ENCODE peak calls at places on chromosomes 4 and X, in six cellular contexts. Z, O, A, P, Q and C are unnamed samples.

GRCh38 chr4:3201718-3202702 is 46.9 kb upstream of the MSANTD1 start:
- DNase-seq in A (no peak), P (peak; percentile 63), Q (peak; percentile 53), Z (peak; percentile 38), O (no peak), C (peak; percentile 69)

GRCh38 chrX:106932492-106932923 is 12.3 kb downstream of the CLDN2 start:
- DNase-seq in P (no peak), Q (peak; percentile 78), A (no peak), Z (no peak), O (no peak), C (peak; percentile 57)

GRCh38 chr4:121397941-121398601 is 17.3 kb upstream of the QRFPR start:
- DNase-seq in P (no peak), Q (no peak), A (no peak), O (no peak), Z (no peak), C (no peak)

GRCh38 chr4:33270403-33270802 is 2550.2 kb downstream of the PCDH7 start:
- DNase-seq in P (no peak), Z (no peak), A (no peak), Q (no peak), O (no peak), C (no peak)

GRCh38 chr4:53622739-53623151 is 31.5 kb upstream of the LNX1 start:
- DNase-seq in A (no peak), Z (no peak), P (no peak), Q (no peak), O (no peak), C (peak; percentile 89)

GRCh38 chr4:13701937-13702446 is 74.5 kb upstream of the BOD1L1 start:
- DNase-seq in O (no peak), P (no peak), A (peak; percentile 13), Z (no peak), Q (peak; percentile 1), C (peak; percentile 62)

GRCh38 chr4:111540661-111541060 is 604.6 kb upstream of the FAM241A start:
- DNase-seq in Q (no peak), O (no peak), P (no peak), A (no peak), Z (no peak), C (no peak)

GRCh38 chr4:182465114-182465513 is 221.9 kb downstream of the TENM3 start:
- DNase-seq in Q (no peak), P (no peak), O (no peak), A (no peak), Z (no peak), C (no peak)

GRCh38 chrX:156000361-156000926 is 2.9 kb downstream of the IL9R start:
- DNase-seq in P (no peak), Z (no peak), A (no peak), O (no peak), Q (no peak), C (no peak)

GRCh38 chrX:53265771-53266170 is 15.6 kb downstream of the IQSEC2 start:
- DNase-seq in P (no peak), O (no peak), Z (no peak), A (no peak), Q (no peak), C (peak; percentile 69)

GRCh38 chr4:101200561-101200960 is 146.8 kb downstream of the PPP3CA start:
- DNase-seq in P (no peak), Q (peak; percentile 48), Z (no peak), O (no peak), A (peak; percentile 86), C (peak; percentile 98)

GRCh38 chr4:150078041-150078995 is at the start of gene DCLK2:
- DNase-seq in P (peak; percentile 22), Z (no peak), A (peak; percentile 21), O (peak; percentile 95), Q (no peak), C (peak; percentile 87)

GRCh38 chr4:8582016-8582415 is 1.8 kb downstream of the GPR78 start:
- DNase-seq in A (no peak), Z (no peak), Q (no peak), O (no peak), P (no peak), C (no peak)

GRCh38 chr4:150037251-150037856 is 40.9 kb upstream of the DCLK2 start:
- DNase-seq in P (no peak), A (no peak), Q (no peak), O (no peak), Z (no peak), C (no peak)

GRCh38 chrX:11188664-11189063 is 77.5 kb downstream of the HCCS start:
- DNase-seq in Q (no peak), A (no peak), Z (no peak), P (no peak), O (no peak), C (peak; percentile 38)

GRCh38 chr4:48112017-48112667 is 21.9 kb downstream of the TXK start:
- DNase-seq in O (no peak), P (no peak), A (no peak), Z (no peak), Q (no peak), C (peak; percentile 45)

GRCh38 chr4:153064571-153064970 is 128.4 kb downstream of the FHDC1 start:
- DNase-seq in P (no peak), A (no peak), O (peak; percentile 11), Q (no peak), Z (no peak), C (no peak)

GRCh38 chr4:84578540-84579409 is 4.2 kb upstream of the CDS1 start:
- DNase-seq in O (peak; percentile 17), A (peak; percentile 51), P (peak; percentile 29), Q (peak; percentile 39), Z (no peak), C (peak; percentile 58)

GRCh38 chr4:112449708-112450107 is 66.3 kb downstream of the NEUROG2 start:
- DNase-seq in Z (no peak), A (no peak), Q (no peak), P (no peak), O (no peak), C (no peak)

GRCh38 chr4:170423137-170423536 is 333.4 kb upstream of the AADAT start:
- DNase-seq in P (no peak), Z (no peak), A (no peak), Q (no peak), O (no peak), C (peak; percentile 58)

GRCh38 chr4:128823025-128823661 is 13.6 kb downstream of the JADE1 start:
- DNase-seq in Q (no peak), Z (no peak), P (no peak), O (no peak), A (peak; percentile 21), C (peak; percentile 98)

GRCh38 chr4:26256016-26256415 is 64.8 kb upstream of the RBPJ start:
- DNase-seq in O (no peak), A (no peak), Q (no peak), P (no peak), Z (no peak), C (peak; percentile 33)

GRCh38 chr4:126627255-126627654 is 1005.5 kb upstream of the INTU start:
- DNase-seq in Q (no peak), Z (no peak), A (peak; percentile 8), P (no peak), O (peak; percentile 6), C (peak; percentile 38)

GRCh38 chr4:7628432-7628831 is 193.7 kb upstream of the PSAPL1 start:
- DNase-seq in Q (no peak), P (no peak), Z (no peak), A (no peak), O (no peak), C (no peak)

GRCh38 chr4:55183926-55184599 is 58.7 kb upstream of the KDR start:
- DNase-seq in Z (no peak), Q (no peak), P (no peak), A (peak; percentile 87), O (no peak), C (peak; percentile 97)

GRCh38 chrX:13208281-13208935 is 111.4 kb downstream of the ATXN3L start:
- DNase-seq in A (no peak), Z (no peak), O (no peak), P (no peak), Q (peak; percentile 43), C (peak; percentile 16)

GRCh38 chrX:13215729-13216128 is 104.1 kb downstream of the ATXN3L start:
- DNase-seq in A (no peak), O (no peak), P (no peak), Q (no peak), Z (no peak), C (peak; percentile 70)

GRCh38 chrX:13216139-13216538 is 103.7 kb downstream of the ATXN3L start:
- DNase-seq in A (no peak), P (no peak), O (no peak), Z (no peak), Q (no peak), C (peak; percentile 47)

DNA sequence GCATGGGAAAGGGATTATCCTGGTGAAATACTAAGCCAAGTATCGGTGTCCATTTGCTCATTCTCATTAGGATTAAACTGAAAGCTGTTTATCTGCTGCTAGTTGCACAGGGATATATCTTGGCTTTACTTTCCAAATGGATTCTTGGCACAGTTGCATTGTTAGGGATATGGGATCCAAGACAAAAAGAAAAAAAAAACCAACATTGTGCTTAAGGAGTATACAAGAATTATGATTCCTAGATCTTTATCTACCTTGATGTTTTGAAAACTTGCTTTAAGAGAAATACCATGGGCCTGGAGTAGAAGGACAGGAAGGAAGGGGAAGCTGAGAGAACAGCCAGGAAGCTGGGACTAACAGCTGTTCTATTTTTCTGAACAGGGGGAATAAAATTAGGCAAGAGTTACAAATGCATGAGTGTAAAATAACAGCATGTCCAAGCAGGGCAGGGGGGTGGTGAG is 107.6 kb downstream of the ATXN3L start:
- DNase-seq in Q (no peak), Z (no peak), A (no peak), P (no peak), O (no peak), C (peak; percentile 13)
- TF ChIP-seq RAD21 in Q (no peak), Z (no peak), A (no peak), P (no peak), O (no peak), C (no peak)

DNA sequence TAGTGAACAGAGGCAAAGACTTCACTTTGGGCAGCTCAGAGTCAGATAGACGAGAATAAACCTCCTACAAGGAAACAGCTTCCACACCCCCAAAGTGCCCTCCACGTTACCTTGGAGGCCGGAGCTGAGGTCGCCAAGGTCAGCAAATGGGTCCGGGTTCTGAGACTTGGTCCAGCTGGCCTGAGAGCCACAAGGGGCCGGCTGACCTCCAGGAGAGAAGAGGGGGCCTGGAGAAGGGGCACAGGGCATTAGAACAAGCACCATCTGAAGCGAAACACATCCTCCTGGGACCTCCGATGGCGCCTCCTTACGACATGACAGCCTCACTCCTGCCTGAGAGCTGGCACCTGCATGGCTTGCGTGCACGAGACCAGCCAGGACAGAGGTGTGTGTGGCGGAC is 33.6 kb upstream of the CPLX1 start:
- DNase-seq in O (no peak), A (no peak), Q (no peak), Z (no peak), P (no peak), C (no peak)
- H3K36me3 ChIP-seq in O (peaks cover 41% of the 10 kb centered on the region), A (peaks cover 20% of the 10 kb centered on the region), Q (peaks cover 11% of the 10 kb centered on the region), Z (peaks cover 25% of the 10 kb centered on the region), P (peaks cover 81% of the 10 kb centered on the region), C (peaks cover 60% of the 10 kb centered on the region)

GRCh38 chrX:153935326-153935851 is 552 bp upstream of the NAA10 start:
- DNase-seq in Q (no peak), Z (no peak), O (no peak), P (peak; percentile 28), A (no peak), C (no peak)
- TF ChIP-seq RAD21 in Q (no peak), Z (no peak), O (no peak), P (no peak), A (no peak), C (no peak)

GRCh38 chrX:71400710-71401109 is 34.6 kb downstream of the TAF1 start:
- DNase-seq in Z (no peak), A (no peak), O (no peak), Q (no peak), P (no peak), C (no peak)
- H3K36me3 ChIP-seq in Z (peaks cover 2% of the 10 kb centered on the region), A (peaks cover 10% of the 10 kb centered on the region), O (peaks cover 34% of the 10 kb centered on the region), Q (peaks cover 5% of the 10 kb centered on the region), P (peaks cover 84% of the 10 kb centered on the region), C (peaks cover 20% of the 10 kb centered on the region)